ENCODE peak calls at places on chromosomes 16 and 17, in six cellular contexts. V, E, F, D, A and Y are unnamed samples.

GRCh38 chr16:81873843-81874752 is 95.0 kb downstream of the PLCG2 start:
- DNase-seq in F (peak), V (no peak), D (peak), E (peak), A (no peak), Y (no peak)

GRCh38 chr17:78998311-78999055 is 11.1 kb downstream of the CANT1 start:
- DNase-seq in A (no peak), D (no peak), F (no peak), E (no peak), V (no peak), Y (no peak)

GRCh38 chr16:2284001-2284770 is 16.3 kb upstream of the RNPS1 start:
- DNase-seq in D (no peak), A (no peak), F (no peak), E (no peak), V (no peak), Y (no peak)

GRCh38 chr16:9092282-9092962 is 978 bp downstream of the HAPSTR1 start:
- DNase-seq in E (peak), A (no peak), D (peak), F (peak), V (no peak), Y (no peak)

GRCh38 chr16:31875112-31875803 is 1.7 kb downstream of the ZNF267 start:
- DNase-seq in E (no peak), V (peak), D (no peak), F (no peak), A (no peak), Y (no peak)

GRCh38 chr16:85453179-85453678 is 159.9 kb upstream of the GSE1 start:
- DNase-seq in F (no peak), A (no peak), D (no peak), E (no peak), V (no peak), Y (no peak)

GRCh38 chr16:84270531-84270930 is 24.1 kb upstream of the WFDC1 start:
- DNase-seq in D (no peak), A (no peak), V (no peak), F (no peak), E (no peak), Y (no peak)

GRCh38 chr17:68318103-68318991 is 27.1 kb downstream of the ARSG start:
- DNase-seq in D (no peak), F (no peak), V (peak), A (no peak), E (no peak), Y (peak)

GRCh38 chr16:57025941-57026777 is 36.8 kb downstream of the NLRC5 start:
- DNase-seq in V (no peak), F (no peak), E (no peak), D (no peak), A (no peak), Y (no peak)

GRCh38 chr17:8391711-8392110 is 5.9 kb downstream of the RNF222 start:
- DNase-seq in V (no peak), E (no peak), A (no peak), D (no peak), F (no peak), Y (no peak)

GRCh38 chr17:40351185-40352043 is 13.1 kb downstream of the GJD3 start:
- DNase-seq in F (no peak), D (no peak), V (no peak), E (no peak), A (no peak), Y (no peak)

GRCh38 chr17:20010099-20010863 is 1.1 kb downstream of the SPECC1 start:
- DNase-seq in V (peak), E (peak), D (peak), A (peak), F (peak), Y (no peak)

GRCh38 chr16:75593825-75594820 is 27.9 kb downstream of the GABARAPL2 start:
- DNase-seq in D (peak), V (no peak), A (peak), E (no peak), F (no peak), Y (peak)

GRCh38 chr17:40032322-40033320 is 17.4 kb downstream of the CSF3 start:
- DNase-seq in A (no peak), V (no peak), D (no peak), F (no peak), E (no peak), Y (no peak)

GRCh38 chr17:5861246-5861645 is 208.9 kb upstream of the WSCD1 start:
- DNase-seq in F (no peak), A (no peak), V (no peak), D (no peak), E (no peak), Y (no peak)

GRCh38 chr17:80544655-80545498 is at the start of gene RPTOR:
- DNase-seq in F (peak), A (peak), D (peak), E (peak), V (peak), Y (peak)

GRCh38 chr17:82609655-82610054 is 38.6 kb downstream of the WDR45B start:
- DNase-seq in V (no peak), D (no peak), E (no peak), F (no peak), A (no peak), Y (no peak)

GRCh38 chr17:36597866-36598777 is 3.3 kb upstream of the MRM1 start:
- DNase-seq in E (no peak), D (no peak), A (no peak), F (no peak), V (no peak), Y (no peak)

GRCh38 chr17:31541559-31541958 is 150.1 kb downstream of the RAB11FIP4 start:
- DNase-seq in V (no peak), D (peak), F (no peak), E (peak), A (no peak), Y (no peak)

GRCh38 chr16:17532338-17532995 is 61.7 kb upstream of the XYLT1 start:
- DNase-seq in F (no peak), E (no peak), A (no peak), D (no peak), V (no peak), Y (no peak)

GRCh38 chr17:79835953-79836951 is 3.0 kb downstream of the CBX4 start:
- DNase-seq in F (peak), V (no peak), D (peak), A (no peak), E (peak), Y (no peak)

GRCh38 chr17:80251966-80252365 is 8.7 kb upstream of the RNF213 start:
- DNase-seq in F (no peak), A (no peak), V (no peak), E (no peak), D (no peak), Y (no peak)

GRCh38 chr17:41464682-41465081 is 2.5 kb downstream of the KRT32 start:
- DNase-seq in F (no peak), E (peak), A (peak), V (peak), D (peak), Y (peak)

GRCh38 chr17:48127371-48128051 is 19.9 kb downstream of the SNX11 start:
- DNase-seq in V (no peak), F (no peak), E (no peak), A (no peak), D (no peak), Y (no peak)

GRCh38 chr17:60154616-60155426 is 5.0 kb downstream of the CA4 start:
- DNase-seq in E (no peak), V (peak), D (peak), A (peak), F (no peak), Y (peak)

GRCh38 chr17:65561394-65562205 is at the start of gene AXIN2:
- DNase-seq in A (peak), D (peak), F (peak), V (peak), E (peak), Y (peak)

GRCh38 chr17:77445030-77445907 is 304.5 kb downstream of the SEC14L1 start:
- DNase-seq in D (no peak), V (no peak), E (no peak), F (no peak), A (no peak), Y (peak)

GRCh38 chr17:6853764-6854442 is 22.4 kb upstream of the TEKT1 start:
- DNase-seq in A (no peak), E (no peak), D (peak), F (no peak), V (no peak), Y (no peak)

GRCh38 chr17:59643159-59643857 is 23.6 kb downstream of the CLTC start:
- DNase-seq in F (no peak), E (no peak), D (no peak), A (no peak), V (no peak), Y (no peak)

GRCh38 chr17:7293821-7294613 is 422 bp downstream of the YBX2 start:
- DNase-seq in A (no peak), E (peak), D (no peak), F (no peak), V (no peak), Y (no peak)

GRCh38 chr16:55773859-55774549 is 58.9 kb downstream of the CES1 start:
- DNase-seq in A (no peak), E (no peak), F (no peak), V (no peak), D (no peak), Y (no peak)

GRCh38 chr16:1433756-1434155 is 2.9 kb downstream of the PERCC1 start:
- DNase-seq in V (no peak), A (no peak), E (no peak), F (no peak), D (no peak), Y (no peak)